ENCODE peak calls at places on chromosomes 13 and 19, in nine cellular contexts. F, Q, K, G, P, B, W, A and Z are unnamed samples.

GRCh38 chr19:37905936-37906867 is at the start of gene WDR87:
- DNase-seq in F (peak; percentile 50), Q (no peak), K (no peak), G (peak; percentile 39), P (peak; percentile 60), B (no peak), W (no peak), A (peak; percentile 74), Z (peak; percentile 27)

GRCh38 chr13:51861728-51862300 is at the start of gene CCDC70:
- DNase-seq in F (no peak), Q (peak; percentile 45), K (no peak), G (peak; percentile 41), P (no peak), B (no peak), W (peak; percentile 65), A (no peak), Z (no peak)

GRCh38 chr13:47672245-47672975 is 328.7 kb downstream of the SUCLA2 start:
- DNase-seq in F (no peak), Q (no peak), K (no peak), G (no peak), P (no peak), B (no peak), W (peak; percentile 85), A (no peak), Z (no peak)

GRCh38 chr13:99320693-99321481 is 13.7 kb upstream of the GPR183 start:
- DNase-seq in F (no peak), Q (no peak), K (peak; percentile 34), G (peak; percentile 34), P (no peak), B (no peak), W (peak; percentile 94), A (no peak), Z (no peak)

GRCh38 chr19:15249912-15250634 is 17.8 kb upstream of the EPHX3 start:
- DNase-seq in F (no peak), Q (peak; percentile 56), K (no peak), G (peak; percentile 89), P (peak; percentile 58), B (peak; percentile 79), W (peak; percentile 95), A (no peak), Z (no peak)

GRCh38 chr19:52270266-52270885 is 989 bp downstream of the ZNF766 start:
- DNase-seq in F (peak; percentile 32), Q (no peak), K (peak; percentile 33), G (peak; percentile 5), P (no peak), B (no peak), W (peak; percentile 28), A (peak; percentile 5), Z (peak; percentile 30)

GRCh38 chr13:66076417-66076816 is 1153.7 kb downstream of the PCDH9 start:
- DNase-seq in F (no peak), Q (no peak), K (no peak), G (no peak), P (no peak), B (no peak), W (peak; percentile 66), A (no peak), Z (no peak)

GRCh38 chr13:105196052-105196451 is 1339.4 kb downstream of the EFNB2 start:
- DNase-seq in F (no peak), Q (no peak), K (peak; percentile 48), G (no peak), P (no peak), B (no peak), W (no peak), A (no peak), Z (no peak)

GRCh38 chr13:48400820-48401219 is 12.1 kb downstream of the LPAR6 start:
- DNase-seq in F (no peak), Q (no peak), K (peak; percentile 11), G (peak; percentile 77), P (no peak), B (no peak), W (peak; percentile 64), A (no peak), Z (no peak)

GRCh38 chr19:37983916-37984315 is 76.9 kb downstream of the SIPA1L3 start:
- DNase-seq in F (no peak), Q (no peak), K (no peak), G (no peak), P (no peak), B (no peak), W (no peak), A (no peak), Z (no peak)

GRCh38 chr19:3852614-3853254 is 16.1 kb downstream of the ZFR2 start:
- DNase-seq in F (no peak), Q (peak; percentile 52), K (peak; percentile 35), G (peak; percentile 92), P (no peak), B (peak; percentile 8), W (peak; percentile 88), A (no peak), Z (no peak)

GRCh38 chr19:10432736-10433130 is 12.4 kb downstream of the PDE4A start:
- DNase-seq in F (no peak), Q (no peak), K (no peak), G (no peak), P (peak; percentile 73), B (no peak), W (no peak), A (no peak), Z (no peak)

GRCh38 chr13:112744306-112745021 is 54.6 kb downstream of the ATP11A start:
- DNase-seq in F (peak; percentile 75), Q (no peak), K (no peak), G (no peak), P (no peak), B (no peak), W (peak; percentile 57), A (no peak), Z (no peak)

GRCh38 chr19:29831041-29831548 is 19.3 kb downstream of the CCNE1 start:
- DNase-seq in F (no peak), Q (no peak), K (no peak), G (no peak), P (no peak), B (no peak), W (no peak), A (no peak), Z (no peak)

GRCh38 chr13:64749301-64749700 is 2480.8 kb downstream of the PCDH9 start:
- DNase-seq in F (no peak), Q (no peak), K (peak; percentile 5), G (no peak), P (no peak), B (no peak), W (no peak), A (no peak), Z (no peak)

DNA sequence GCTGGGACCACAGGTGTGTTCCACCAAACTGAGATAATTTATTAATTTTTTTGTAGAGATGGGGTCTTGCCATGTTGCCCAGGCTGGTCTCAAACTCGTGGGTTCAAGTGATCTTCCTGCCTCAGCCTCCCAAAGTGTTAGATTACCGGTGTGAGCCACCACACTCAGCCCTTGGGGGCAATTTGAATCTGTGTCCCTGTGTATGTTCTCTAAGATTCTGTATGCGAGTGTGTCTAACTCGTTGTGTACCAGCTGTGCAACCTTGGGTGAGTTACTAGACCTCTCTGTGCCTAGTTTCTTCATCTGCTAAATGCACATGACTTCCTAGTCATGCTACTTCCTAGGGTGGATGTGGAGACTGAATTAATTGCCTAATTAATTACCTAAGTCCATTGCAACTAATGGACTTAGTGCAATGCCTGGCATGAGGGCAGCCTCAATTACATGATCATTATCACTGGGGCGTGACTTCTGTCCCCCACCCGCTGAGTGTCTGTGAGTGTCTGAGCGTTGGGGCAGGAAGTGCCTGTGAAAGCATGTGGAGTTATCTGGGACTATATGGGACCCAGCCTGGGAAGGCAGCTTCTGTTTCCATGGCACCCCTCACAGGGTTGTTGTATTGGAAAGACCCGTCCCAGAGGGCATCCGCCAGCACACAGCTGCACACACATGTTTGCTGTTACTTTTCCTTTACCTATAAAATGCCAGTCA is 1.8 kb upstream of the NCCRP1 start:
- DNase-seq in F (no peak), Q (no peak), K (peak; percentile 54), G (no peak), P (peak; percentile 70), B (no peak), W (no peak), A (no peak), Z (no peak)
- TF ChIP-seq CTCF in F (no peak), Q (no peak), K (no peak), G (no peak), P (no peak), B (no peak), W (no peak), A (no peak), Z (no peak)

DNA sequence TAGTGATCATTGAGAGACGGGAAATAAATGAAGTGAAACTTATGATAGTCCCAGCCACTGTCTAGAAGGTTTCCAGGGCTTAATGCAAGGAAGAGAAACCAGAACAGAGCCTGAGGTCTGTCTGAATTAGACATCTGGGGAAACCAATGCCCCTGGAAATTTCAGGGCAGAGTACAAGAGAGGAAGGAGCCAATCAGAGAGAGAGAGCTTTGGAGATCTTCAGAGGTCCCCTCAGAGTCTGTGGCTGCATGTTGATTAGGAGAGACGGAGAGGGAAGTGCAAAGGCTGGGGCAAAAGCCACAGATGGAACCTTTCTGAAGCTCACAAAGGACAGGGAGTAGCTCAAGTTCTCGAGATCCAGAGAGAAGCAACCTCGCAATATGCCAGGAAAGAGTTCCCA is 378.0 kb downstream of the DNAJC15 start:
- DNase-seq in F (no peak), Q (no peak), K (no peak), G (no peak), P (no peak), B (no peak), W (no peak), A (no peak), Z (no peak)
- TF ChIP-seq CTCF in F (no peak), Q (no peak), K (no peak), G (no peak), P (no peak), B (no peak), W (no peak), A (no peak), Z (no peak)

DNA sequence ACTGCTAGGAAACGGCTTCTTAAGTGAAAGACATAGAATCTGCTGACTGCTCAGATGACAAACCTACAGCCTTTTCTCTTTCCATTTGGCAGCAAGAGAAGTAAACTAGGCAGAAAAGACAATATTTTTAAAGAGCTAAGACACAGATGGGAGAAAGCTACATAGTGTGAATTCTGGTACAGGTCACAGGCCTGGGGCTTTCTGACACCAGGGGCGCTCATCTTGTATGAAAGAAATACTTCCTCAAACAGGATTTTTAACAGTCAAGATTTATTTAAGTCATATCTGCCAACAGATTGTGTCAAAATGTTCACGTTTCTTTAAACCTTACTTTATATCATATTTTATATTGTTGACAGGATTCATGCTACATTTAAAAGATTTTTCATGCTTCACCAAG is 78.4 kb downstream of the MIPEP start:
- DNase-seq in F (no peak), Q (no peak), K (no peak), G (no peak), P (no peak), B (no peak), W (no peak), A (no peak), Z (no peak)
- TF ChIP-seq CTCF in F (no peak), Q (peak; percentile 12), K (no peak), G (no peak), P (no peak), B (no peak), W (peak; percentile 15), A (no peak), Z (no peak)

GRCh38 chr13:60617863-60618733 is 221.1 kb downstream of the TDRD3 start:
- DNase-seq in F (no peak), Q (no peak), K (peak; percentile 67), G (peak; percentile 2), P (no peak), B (no peak), W (peak; percentile 54), A (peak; percentile 14), Z (no peak)
- TF ChIP-seq CTCF in F (peak; percentile 20), Q (peak; percentile 31), K (peak; percentile 67), G (no peak), P (no peak), B (no peak), W (peak; percentile 55), A (no peak), Z (no peak)